ENCODE peak calls at places on chromosome 16, in seven cellular contexts. One of them, this sample, is unnamed.

GRCh38 chr16:11743308-11744074 is 834 bp upstream of the TXNDC11 start:
- DNase-seq in hepatocyte: peak; percentile 44
- DNase-seq in transverse colon: peak; percentile 39
- DNase-seq in neural progenitor cell: no peak
- DNase-seq in suprapubic skin: peak; percentile 83
- DNase-seq in effector memory CD4-positive, alpha-beta T cell: peak; percentile 9
- DNase-seq in IMR-90: peak; percentile 49
- DNase-seq in this sample: no peak

GRCh38 chr16:50719401-50720337 is 22.2 kb upstream of the CYLD start:
- DNase-seq in hepatocyte: peak; percentile 70
- DNase-seq in transverse colon: peak; percentile 66
- DNase-seq in neural progenitor cell: no peak
- DNase-seq in suprapubic skin: no peak
- DNase-seq in effector memory CD4-positive, alpha-beta T cell: no peak
- DNase-seq in IMR-90: no peak
- DNase-seq in this sample: no peak

GRCh38 chr16:5385115-5385514 is 287.5 kb upstream of the EEF2KMT start:
- DNase-seq in hepatocyte: no peak
- DNase-seq in transverse colon: no peak
- DNase-seq in neural progenitor cell: no peak
- DNase-seq in suprapubic skin: no peak
- DNase-seq in effector memory CD4-positive, alpha-beta T cell: no peak
- DNase-seq in IMR-90: no peak
- DNase-seq in this sample: no peak

GRCh38 chr16:51276335-51276734 is 125.3 kb upstream of the SALL1 start:
- DNase-seq in hepatocyte: no peak
- DNase-seq in transverse colon: no peak
- DNase-seq in neural progenitor cell: no peak
- DNase-seq in suprapubic skin: no peak
- DNase-seq in effector memory CD4-positive, alpha-beta T cell: no peak
- DNase-seq in IMR-90: no peak
- DNase-seq in this sample: no peak

GRCh38 chr16:13919330-13919682 is 648 bp upstream of the ERCC4 start:
- DNase-seq in hepatocyte: peak; percentile 56
- DNase-seq in transverse colon: no peak
- DNase-seq in neural progenitor cell: peak; percentile 42
- DNase-seq in suprapubic skin: no peak
- DNase-seq in effector memory CD4-positive, alpha-beta T cell: no peak
- DNase-seq in IMR-90: peak; percentile 45
- DNase-seq in this sample: no peak

GRCh38 chr16:86984975-86985655 is 332.1 kb downstream of the C16orf95 start:
- DNase-seq in hepatocyte: peak; percentile 30
- DNase-seq in transverse colon: no peak
- DNase-seq in neural progenitor cell: peak; percentile 65
- DNase-seq in suprapubic skin: no peak
- DNase-seq in effector memory CD4-positive, alpha-beta T cell: no peak
- DNase-seq in IMR-90: no peak
- DNase-seq in this sample: no peak

GRCh38 chr16:57257455-57258070 is 12.5 kb downstream of the ARL2BP start:
- DNase-seq in hepatocyte: no peak
- DNase-seq in transverse colon: no peak
- DNase-seq in neural progenitor cell: no peak
- DNase-seq in suprapubic skin: peak; percentile 34
- DNase-seq in effector memory CD4-positive, alpha-beta T cell: no peak
- DNase-seq in IMR-90: no peak
- DNase-seq in this sample: no peak

GRCh38 chr16:14005335-14005734 is 65.8 kb upstream of the MRTFB start:
- DNase-seq in hepatocyte: no peak
- DNase-seq in transverse colon: no peak
- DNase-seq in neural progenitor cell: no peak
- DNase-seq in suprapubic skin: no peak
- DNase-seq in effector memory CD4-positive, alpha-beta T cell: no peak
- DNase-seq in IMR-90: no peak
- DNase-seq in this sample: no peak

GRCh38 chr16:64589836-64590235 is 532.0 kb downstream of the CDH11 start:
- DNase-seq in hepatocyte: no peak
- DNase-seq in transverse colon: no peak
- DNase-seq in neural progenitor cell: no peak
- DNase-seq in suprapubic skin: no peak
- DNase-seq in effector memory CD4-positive, alpha-beta T cell: no peak
- DNase-seq in IMR-90: peak; percentile 69
- DNase-seq in this sample: no peak

GRCh38 chr16:25291580-25291979 is 33.9 kb upstream of the ZKSCAN2 start:
- DNase-seq in hepatocyte: no peak
- DNase-seq in transverse colon: no peak
- DNase-seq in neural progenitor cell: no peak
- DNase-seq in suprapubic skin: no peak
- DNase-seq in effector memory CD4-positive, alpha-beta T cell: no peak
- DNase-seq in IMR-90: no peak
- DNase-seq in this sample: no peak

GRCh38 chr16:29698042-29698441 is 19.1 kb downstream of the QPRT start:
- DNase-seq in hepatocyte: no peak
- DNase-seq in transverse colon: no peak
- DNase-seq in neural progenitor cell: no peak
- DNase-seq in suprapubic skin: no peak
- DNase-seq in effector memory CD4-positive, alpha-beta T cell: no peak
- DNase-seq in IMR-90: no peak
- DNase-seq in this sample: no peak

GRCh38 chr16:85583491-85584181 is 29.5 kb upstream of the GSE1 start:
- DNase-seq in hepatocyte: no peak
- DNase-seq in transverse colon: no peak
- DNase-seq in neural progenitor cell: peak; percentile 83
- DNase-seq in suprapubic skin: no peak
- DNase-seq in effector memory CD4-positive, alpha-beta T cell: no peak
- DNase-seq in IMR-90: peak; percentile 95
- DNase-seq in this sample: no peak

GRCh38 chr16:4687946-4688673 is 5.3 kb upstream of the NUDT16L1 start:
- DNase-seq in hepatocyte: peak; percentile 2
- DNase-seq in transverse colon: no peak
- DNase-seq in neural progenitor cell: no peak
- DNase-seq in suprapubic skin: no peak
- DNase-seq in effector memory CD4-positive, alpha-beta T cell: no peak
- DNase-seq in IMR-90: no peak
- DNase-seq in this sample: no peak

GRCh38 chr16:79632289-79632688 is 31.8 kb upstream of the MAF start:
- DNase-seq in hepatocyte: peak; percentile 28
- DNase-seq in transverse colon: no peak
- DNase-seq in neural progenitor cell: no peak
- DNase-seq in suprapubic skin: no peak
- DNase-seq in effector memory CD4-positive, alpha-beta T cell: no peak
- DNase-seq in IMR-90: no peak
- DNase-seq in this sample: no peak

GRCh38 chr16:61909074-61909473 is 127.2 kb downstream of the CDH8 start:
- DNase-seq in hepatocyte: no peak
- DNase-seq in transverse colon: no peak
- DNase-seq in neural progenitor cell: no peak
- DNase-seq in suprapubic skin: no peak
- DNase-seq in effector memory CD4-positive, alpha-beta T cell: no peak
- DNase-seq in IMR-90: no peak
- DNase-seq in this sample: no peak

GRCh38 chr16:58087209-58087913 is 41.8 kb downstream of the CFAP20 start:
- DNase-seq in hepatocyte: no peak
- DNase-seq in transverse colon: no peak
- DNase-seq in neural progenitor cell: no peak
- DNase-seq in suprapubic skin: no peak
- DNase-seq in effector memory CD4-positive, alpha-beta T cell: no peak
- DNase-seq in IMR-90: no peak
- DNase-seq in this sample: no peak

GRCh38 chr16:68493412-68494070 is 45.2 kb upstream of the SMPD3 start:
- DNase-seq in hepatocyte: no peak
- DNase-seq in transverse colon: no peak
- DNase-seq in neural progenitor cell: no peak
- DNase-seq in suprapubic skin: no peak
- DNase-seq in effector memory CD4-positive, alpha-beta T cell: no peak
- DNase-seq in IMR-90: no peak
- DNase-seq in this sample: no peak

GRCh38 chr16:29712770-29713169 is 33.0 kb downstream of the C16orf54 start:
- DNase-seq in hepatocyte: no peak
- DNase-seq in transverse colon: no peak
- DNase-seq in neural progenitor cell: no peak
- DNase-seq in suprapubic skin: no peak
- DNase-seq in effector memory CD4-positive, alpha-beta T cell: no peak
- DNase-seq in IMR-90: no peak
- DNase-seq in this sample: no peak

GRCh38 chr16:79261461-79261860 is 339.1 kb downstream of the MAF start:
- DNase-seq in hepatocyte: peak; percentile 45
- DNase-seq in transverse colon: peak; percentile 52
- DNase-seq in neural progenitor cell: peak; percentile 79
- DNase-seq in suprapubic skin: no peak
- DNase-seq in effector memory CD4-positive, alpha-beta T cell: no peak
- DNase-seq in IMR-90: no peak
- DNase-seq in this sample: peak; percentile 19

GRCh38 chr16:64437706-64438329 is 684.0 kb downstream of the CDH11 start:
- DNase-seq in hepatocyte: peak; percentile 13
- DNase-seq in transverse colon: no peak
- DNase-seq in neural progenitor cell: no peak
- DNase-seq in suprapubic skin: no peak
- DNase-seq in effector memory CD4-positive, alpha-beta T cell: no peak
- DNase-seq in IMR-90: no peak
- DNase-seq in this sample: no peak

GRCh38 chr16:49350265-49351103 is 23.1 kb upstream of the C16orf78 start:
- DNase-seq in hepatocyte: peak; percentile 68
- DNase-seq in transverse colon: peak; percentile 71
- DNase-seq in neural progenitor cell: peak; percentile 73
- DNase-seq in suprapubic skin: no peak
- DNase-seq in effector memory CD4-positive, alpha-beta T cell: no peak
- DNase-seq in IMR-90: peak; percentile 34
- DNase-seq in this sample: no peak

GRCh38 chr16:68267612-68268405 is 3.5 kb downstream of the SLC7A6 start:
- DNase-seq in hepatocyte: no peak
- DNase-seq in transverse colon: no peak
- DNase-seq in neural progenitor cell: peak; percentile 54
- DNase-seq in suprapubic skin: no peak
- DNase-seq in effector memory CD4-positive, alpha-beta T cell: no peak
- DNase-seq in IMR-90: no peak
- DNase-seq in this sample: no peak

GRCh38 chr16:63080736-63081135 is 1044.5 kb upstream of the CDH8 start:
- DNase-seq in hepatocyte: no peak
- DNase-seq in transverse colon: no peak
- DNase-seq in neural progenitor cell: no peak
- DNase-seq in suprapubic skin: no peak
- DNase-seq in effector memory CD4-positive, alpha-beta T cell: no peak
- DNase-seq in IMR-90: no peak
- DNase-seq in this sample: no peak

GRCh38 chr16:85969159-85969558 is 70.2 kb downstream of the IRF8 start:
- DNase-seq in hepatocyte: no peak
- DNase-seq in transverse colon: no peak
- DNase-seq in neural progenitor cell: no peak
- DNase-seq in suprapubic skin: no peak
- DNase-seq in effector memory CD4-positive, alpha-beta T cell: no peak
- DNase-seq in IMR-90: peak; percentile 47
- DNase-seq in this sample: no peak

GRCh38 chr16:65295527-65295926 is 173.7 kb upstream of the CDH11 start:
- DNase-seq in hepatocyte: no peak
- DNase-seq in transverse colon: no peak
- DNase-seq in neural progenitor cell: no peak
- DNase-seq in suprapubic skin: no peak
- DNase-seq in effector memory CD4-positive, alpha-beta T cell: no peak
- DNase-seq in IMR-90: no peak
- DNase-seq in this sample: no peak

GRCh38 chr16:63461248-63461841 is 1425.1 kb upstream of the CDH8 start:
- DNase-seq in hepatocyte: peak; percentile 64
- DNase-seq in transverse colon: no peak
- DNase-seq in neural progenitor cell: peak; percentile 73
- DNase-seq in suprapubic skin: no peak
- DNase-seq in effector memory CD4-positive, alpha-beta T cell: no peak
- DNase-seq in IMR-90: peak; percentile 44
- DNase-seq in this sample: no peak

GRCh38 chr16:81241706-81242105 is 3.2 kb downstream of the BCO1 start:
- DNase-seq in hepatocyte: no peak
- DNase-seq in transverse colon: no peak
- DNase-seq in neural progenitor cell: no peak
- DNase-seq in suprapubic skin: no peak
- DNase-seq in effector memory CD4-positive, alpha-beta T cell: no peak
- DNase-seq in IMR-90: no peak
- DNase-seq in this sample: no peak

GRCh38 chr16:81237942-81238295 is 570 bp upstream of the BCO1 start:
- DNase-seq in hepatocyte: no peak
- DNase-seq in transverse colon: no peak
- DNase-seq in neural progenitor cell: peak; percentile 16
- DNase-seq in suprapubic skin: no peak
- DNase-seq in effector memory CD4-positive, alpha-beta T cell: no peak
- DNase-seq in IMR-90: no peak
- DNase-seq in this sample: no peak

GRCh38 chr16:81239722-81240121 is 1.2 kb downstream of the BCO1 start:
- DNase-seq in hepatocyte: no peak
- DNase-seq in transverse colon: no peak
- DNase-seq in neural progenitor cell: no peak
- DNase-seq in suprapubic skin: no peak
- DNase-seq in effector memory CD4-positive, alpha-beta T cell: no peak
- DNase-seq in IMR-90: no peak
- DNase-seq in this sample: no peak

GRCh38 chr16:81238296-81239011 is at the start of gene BCO1:
- DNase-seq in hepatocyte: peak; percentile 56
- DNase-seq in transverse colon: peak; percentile 31
- DNase-seq in neural progenitor cell: peak; percentile 87
- DNase-seq in suprapubic skin: no peak
- DNase-seq in effector memory CD4-positive, alpha-beta T cell: no peak
- DNase-seq in IMR-90: peak; percentile 66
- DNase-seq in this sample: no peak

GRCh38 chr16:81237282-81237681 is 1.2 kb upstream of the BCO1 start:
- DNase-seq in hepatocyte: no peak
- DNase-seq in transverse colon: peak; percentile 64
- DNase-seq in neural progenitor cell: no peak
- DNase-seq in suprapubic skin: no peak
- DNase-seq in effector memory CD4-positive, alpha-beta T cell: no peak
- DNase-seq in IMR-90: no peak
- DNase-seq in this sample: no peak
- H3K27ac ChIP-seq in hepatocyte: peak overlapping the region; percentile 71
- H3K27ac ChIP-seq in transverse colon: peak overlapping the region; percentile 87
- H3K27ac ChIP-seq in neural progenitor cell: peak overlapping the region; percentile 95
- H3K27ac ChIP-seq in suprapubic skin: peak overlapping the region; percentile 72
- H3K27ac ChIP-seq in effector memory CD4-positive, alpha-beta T cell: no peak overlapping the region
- H3K27ac ChIP-seq in IMR-90: no peak overlapping the region
- H3K27ac ChIP-seq in this sample: no peak overlapping the region

GRCh38 chr16:15141586-15141985 is 47.5 kb upstream of the RRN3 start:
- DNase-seq in hepatocyte: no peak
- DNase-seq in transverse colon: no peak
- DNase-seq in neural progenitor cell: no peak
- DNase-seq in suprapubic skin: no peak
- DNase-seq in effector memory CD4-positive, alpha-beta T cell: no peak
- DNase-seq in IMR-90: no peak
- DNase-seq in this sample: no peak
- H3K4me1 ChIP-seq in hepatocyte: peaks cover 14% of the 10 kb centered on the region
- H3K4me1 ChIP-seq in transverse colon: peaks cover 56% of the 10 kb centered on the region
- H3K4me1 ChIP-seq in neural progenitor cell: peaks cover 14% of the 10 kb centered on the region
- H3K4me1 ChIP-seq in suprapubic skin: peaks cover 66% of the 10 kb centered on the region
- H3K4me1 ChIP-seq in effector memory CD4-positive, alpha-beta T cell: no peaks in the 10 kb centered on the region
- H3K4me1 ChIP-seq in IMR-90: peaks cover 34% of the 10 kb centered on the region
- H3K4me1 ChIP-seq in this sample: no peaks in the 10 kb centered on the region

GRCh38 chr16:88510091-88510719 is 57.1 kb downstream of the ZFPM1 start:
- DNase-seq in hepatocyte: no peak
- DNase-seq in transverse colon: no peak
- DNase-seq in neural progenitor cell: no peak
- DNase-seq in suprapubic skin: no peak
- DNase-seq in effector memory CD4-positive, alpha-beta T cell: no peak
- DNase-seq in IMR-90: no peak
- DNase-seq in this sample: no peak
- H3K27ac ChIP-seq in hepatocyte: peak overlapping the region; percentile 96
- H3K27ac ChIP-seq in transverse colon: no peak overlapping the region
- H3K27ac ChIP-seq in neural progenitor cell: no peak overlapping the region
- H3K27ac ChIP-seq in suprapubic skin: no peak overlapping the region
- H3K27ac ChIP-seq in effector memory CD4-positive, alpha-beta T cell: no peak overlapping the region
- H3K27ac ChIP-seq in IMR-90: no peak overlapping the region
- H3K27ac ChIP-seq in this sample: no peak overlapping the region

GRCh38 chr16:19524356-19524865 is 669 bp downstream of the CCP110 start:
- DNase-seq in hepatocyte: no peak
- DNase-seq in transverse colon: no peak
- DNase-seq in neural progenitor cell: no peak
- DNase-seq in suprapubic skin: no peak
- DNase-seq in effector memory CD4-positive, alpha-beta T cell: no peak
- DNase-seq in IMR-90: no peak
- DNase-seq in this sample: no peak
- H3K4me1 ChIP-seq in hepatocyte: peaks cover 10% of the 10 kb centered on the region
- H3K4me1 ChIP-seq in transverse colon: peaks cover 44% of the 10 kb centered on the region
- H3K4me1 ChIP-seq in neural progenitor cell: peaks cover 20% of the 10 kb centered on the region
- H3K4me1 ChIP-seq in suprapubic skin: peaks cover 49% of the 10 kb centered on the region
- H3K4me1 ChIP-seq in effector memory CD4-positive, alpha-beta T cell: peaks cover 21% of the 10 kb centered on the region
- H3K4me1 ChIP-seq in IMR-90: peaks cover 3% of the 10 kb centered on the region
- H3K4me1 ChIP-seq in this sample: peaks cover 34% of the 10 kb centered on the region

This sample was measured in CD8-positive, alpha-beta memory T cell.